ENCODE peak calls at places on chromosome 16, in four cellular contexts. One of them, this sample, is unnamed.

GRCh38 chr16:85291302-85292148 is 179.3 kb upstream of the CIBAR2 start:
- DNase-seq in GM12878: no peak
- DNase-seq in HepG2: peak; percentile 93
- DNase-seq in HEK293T: no peak
- DNase-seq in this sample: peak; percentile 75

GRCh38 chr16:84369105-84369504 is 767 bp downstream of the ATP2C2 start:
- DNase-seq in HEK293T: no peak
- DNase-seq in GM12878: no peak
- DNase-seq in HepG2: no peak
- DNase-seq in this sample: no peak

GRCh38 chr16:63982156-63982555 is 1139.7 kb downstream of the CDH11 start:
- DNase-seq in HepG2: no peak
- DNase-seq in GM12878: no peak
- DNase-seq in HEK293T: no peak
- DNase-seq in this sample: no peak

GRCh38 chr16:77723108-77723514 is 797 bp downstream of the NUDT7 start:
- DNase-seq in GM12878: no peak
- DNase-seq in HEK293T: no peak
- DNase-seq in HepG2: no peak
- DNase-seq in this sample: no peak

GRCh38 chr16:86202267-86202666 is 303.3 kb downstream of the IRF8 start:
- DNase-seq in HepG2: no peak
- DNase-seq in HEK293T: no peak
- DNase-seq in GM12878: no peak
- DNase-seq in this sample: no peak

GRCh38 chr16:77211880-77212735 is 12.9 kb downstream of the SYCE1L start:
- DNase-seq in GM12878: no peak
- DNase-seq in HEK293T: peak; percentile 67
- DNase-seq in HepG2: no peak
- DNase-seq in this sample: peak; percentile 68

GRCh38 chr16:4071686-4072561 is 44.3 kb downstream of the ADCY9 start:
- DNase-seq in GM12878: no peak
- DNase-seq in HepG2: no peak
- DNase-seq in HEK293T: no peak
- DNase-seq in this sample: peak; percentile 22

GRCh38 chr16:5634781-5635180 is 537.2 kb upstream of the EEF2KMT start:
- DNase-seq in HepG2: no peak
- DNase-seq in HEK293T: no peak
- DNase-seq in GM12878: no peak
- DNase-seq in this sample: peak; percentile 52

GRCh38 chr16:10938844-10939648 is 3.2 kb downstream of the DEXI start:
- DNase-seq in GM12878: no peak
- DNase-seq in HEK293T: no peak
- DNase-seq in HepG2: peak; percentile 56
- DNase-seq in this sample: no peak

GRCh38 chr16:10938321-10938720 is 3.9 kb downstream of the DEXI start:
- DNase-seq in HepG2: no peak
- DNase-seq in GM12878: no peak
- DNase-seq in HEK293T: no peak
- DNase-seq in this sample: no peak

GRCh38 chr16:10941127-10941933 is 938 bp downstream of the DEXI start:
- DNase-seq in HepG2: no peak
- DNase-seq in HEK293T: no peak
- DNase-seq in GM12878: no peak
- DNase-seq in this sample: no peak

GRCh38 chr16:10940501-10941079 is 1.7 kb downstream of the DEXI start:
- DNase-seq in HepG2: no peak
- DNase-seq in GM12878: no peak
- DNase-seq in HEK293T: no peak
- DNase-seq in this sample: no peak

GRCh38 chr16:10939649-10940206 is 2.5 kb downstream of the DEXI start:
- DNase-seq in HEK293T: no peak
- DNase-seq in HepG2: no peak
- DNase-seq in GM12878: no peak
- DNase-seq in this sample: no peak
- TF ChIP-seq FOXK2 in HEK293T: no peak
- TF ChIP-seq FOXK2 in HepG2: no peak
- TF ChIP-seq FOXK2 in GM12878: no peak
- TF ChIP-seq FOXK2 in this sample: no peak

DNA sequence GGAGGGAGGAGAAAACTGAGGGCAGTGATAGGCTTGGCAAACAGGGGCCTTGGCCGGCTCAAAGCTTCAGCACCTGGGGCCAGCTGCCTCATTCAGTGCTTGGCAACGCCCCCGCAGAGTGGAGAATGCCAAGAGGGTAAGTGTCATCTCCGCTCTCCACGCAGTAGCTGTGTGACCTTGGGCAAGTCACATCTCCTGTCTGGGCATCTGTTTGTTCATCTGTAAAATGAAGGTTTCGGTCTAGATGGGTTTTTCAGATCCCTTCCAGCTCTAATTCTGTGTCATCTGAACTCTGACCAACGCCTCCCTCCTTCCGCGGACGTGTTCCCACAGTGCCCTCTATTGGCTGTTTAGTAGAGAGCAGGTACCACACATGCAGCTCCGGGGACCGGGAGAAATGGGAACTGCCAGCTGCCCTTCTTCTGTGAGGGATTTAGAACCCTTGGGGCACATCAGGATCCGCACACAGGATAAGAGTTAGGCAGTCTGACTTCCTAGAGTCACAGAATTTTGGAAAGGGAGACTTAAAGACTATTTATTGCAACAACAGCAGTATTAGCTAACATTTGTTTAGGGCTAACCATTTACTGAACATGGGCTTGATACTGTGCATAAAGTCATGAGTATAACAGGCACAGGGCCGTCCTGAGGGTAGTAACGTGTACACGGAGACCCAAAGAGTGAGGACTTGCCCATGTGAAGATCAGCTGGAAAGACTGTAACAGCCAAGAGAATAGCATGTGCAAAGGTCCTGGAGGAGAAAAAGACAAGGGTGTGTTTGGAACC is 26.8 kb downstream of the GP2 start:
- DNase-seq in GM12878: peak; percentile 46
- DNase-seq in HEK293T: peak; percentile 71
- DNase-seq in HepG2: peak; percentile 71
- DNase-seq in this sample: peak; percentile 68
- TF ChIP-seq FOXK2 in GM12878: no peak
- TF ChIP-seq FOXK2 in HEK293T: no peak
- TF ChIP-seq FOXK2 in HepG2: no peak
- TF ChIP-seq FOXK2 in this sample: no peak

DNA sequence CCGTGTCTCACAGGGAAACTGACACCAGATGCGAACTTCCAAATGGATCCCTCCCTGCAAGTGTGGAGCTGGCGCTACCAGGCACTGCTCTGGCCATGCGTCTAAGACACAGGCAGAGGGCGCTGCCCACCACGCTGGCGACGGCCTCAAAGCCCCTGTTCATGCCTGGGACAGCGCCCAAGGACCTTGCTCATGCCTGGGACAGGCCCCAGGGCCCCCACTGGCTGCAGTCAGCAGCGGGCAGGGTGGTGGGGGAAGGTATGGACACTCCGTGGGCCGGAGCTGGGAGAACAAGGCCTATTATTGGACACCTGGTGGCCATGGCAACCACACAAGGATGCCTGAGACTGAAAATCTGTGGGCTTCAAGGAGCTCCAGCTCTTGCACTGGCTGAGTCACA is 8.8 kb downstream of the ZG16B start:
- DNase-seq in GM12878: no peak
- DNase-seq in HEK293T: peak; percentile 75
- DNase-seq in HepG2: peak; percentile 72
- DNase-seq in this sample: peak; percentile 78
- TF ChIP-seq FOXK2 in GM12878: no peak
- TF ChIP-seq FOXK2 in HEK293T: no peak
- TF ChIP-seq FOXK2 in HepG2: no peak
- TF ChIP-seq FOXK2 in this sample: no peak

GRCh38 chr16:53999841-54000240 is 286.7 kb downstream of the IRX3 start:
- DNase-seq in HepG2: no peak
- DNase-seq in GM12878: no peak
- DNase-seq in HEK293T: no peak
- DNase-seq in this sample: no peak
- TF ChIP-seq FOXK2 in HepG2: no peak
- TF ChIP-seq FOXK2 in GM12878: no peak
- TF ChIP-seq FOXK2 in HEK293T: no peak
- TF ChIP-seq FOXK2 in this sample: no peak